ENCODE peak calls at places on chromosomes 2 and 18, in six cellular contexts. A, K, U, J, I and V are unnamed samples.

GRCh38 chr2:223681125-223681524 is 79.0 kb upstream of the SCG2 start:
- DNase-seq in U (peak), K (no peak), I (peak), A (no peak), J (no peak), V (no peak)

GRCh38 chr2:9294764-9295163 is 88.2 kb downstream of the ASAP2 start:
- DNase-seq in A (no peak), U (no peak), J (no peak), K (no peak), I (no peak), V (no peak)

GRCh38 chr18:59719533-59720325 is 22.5 kb upstream of the CCBE1 start:
- DNase-seq in A (no peak), I (no peak), K (no peak), J (peak), U (peak), V (no peak)

GRCh38 chr2:160415991-160416390 is 77.6 kb downstream of the RBMS1 start:
- DNase-seq in K (no peak), J (peak), A (no peak), I (peak), U (peak), V (no peak)

GRCh38 chr2:1728821-1729220 is 15.5 kb downstream of the PXDN start:
- DNase-seq in K (no peak), I (peak), U (no peak), A (no peak), J (no peak), V (no peak)

GRCh38 chr2:27753744-27754588 is 17.6 kb upstream of the MRPL33 start:
- DNase-seq in U (peak), J (peak), I (peak), A (peak), K (peak), V (peak)

GRCh38 chr2:84938194-84938879 is 32.6 kb upstream of the KCMF1 start:
- DNase-seq in J (no peak), U (peak), I (peak), K (peak), A (no peak), V (peak)

GRCh38 chr2:16496426-16497388 is 168.9 kb downstream of the CYRIA start:
- DNase-seq in U (no peak), I (no peak), K (no peak), J (no peak), A (no peak), V (no peak)

GRCh38 chr2:9629222-9630000 is 1.4 kb downstream of the YWHAQ start:
- DNase-seq in K (peak), A (no peak), U (peak), I (peak), J (peak), V (no peak)

GRCh38 chr18:65567372-65567771 is 183.4 kb upstream of the CDH7 start:
- DNase-seq in I (peak), A (no peak), U (no peak), K (no peak), J (no peak), V (no peak)

GRCh38 chr2:67400560-67401464 is 3.7 kb downstream of the ETAA1 start:
- DNase-seq in A (no peak), K (no peak), U (no peak), J (peak), I (peak), V (no peak)

GRCh38 chr2:176527141-176527901 is 258.1 kb downstream of the MTX2 start:
- DNase-seq in A (no peak), J (peak), K (no peak), U (peak), I (no peak), V (no peak)

GRCh38 chr2:57460875-57461274 is 585.7 kb upstream of the VRK2 start:
- DNase-seq in A (no peak), I (no peak), U (no peak), K (no peak), J (no peak), V (no peak)

GRCh38 chr2:182391443-182391842 is 35.4 kb downstream of the PDE1A start:
- DNase-seq in K (no peak), J (no peak), U (no peak), A (no peak), I (no peak), V (no peak)

GRCh38 chr2:169933124-169933711 is 106.0 kb downstream of the UBR3 start:
- DNase-seq in K (peak), A (no peak), J (peak), U (peak), I (peak), V (no peak)

GRCh38 chr2:65999103-65999502 is 435.8 kb upstream of the MEIS1 start:
- DNase-seq in J (no peak), K (no peak), U (no peak), A (no peak), I (no peak), V (no peak)
- TF ChIP-seq CTCF in J (no peak), K (no peak), U (no peak), A (no peak), I (no peak), V (no peak)

GRCh38 chr2:5145801-5146200 is 546.4 kb upstream of the SOX11 start:
- DNase-seq in I (no peak), A (no peak), U (no peak), J (no peak), K (no peak), V (no peak)
- H3K4me3 ChIP-seq in I (no peak), A (no peak), U (no peak), J (no peak), K (no peak), V (no peak)

GRCh38 chr18:11040359-11040758 is 109.0 kb downstream of the PIEZO2 start:
- DNase-seq in I (no peak), J (no peak), A (no peak), K (no peak), U (no peak), V (no peak)

GRCh38 chr18:11042247-11042646 is 107.1 kb downstream of the PIEZO2 start:
- DNase-seq in I (no peak), K (no peak), J (peak), A (no peak), U (no peak), V (peak)

GRCh38 chr18:11043694-11044093 is 105.7 kb downstream of the PIEZO2 start:
- DNase-seq in I (no peak), K (no peak), U (no peak), A (no peak), J (no peak), V (no peak)

GRCh38 chr18:11037841-11038240 is 111.5 kb downstream of the PIEZO2 start:
- DNase-seq in A (no peak), K (no peak), U (no peak), J (no peak), I (no peak), V (no peak)

DNA sequence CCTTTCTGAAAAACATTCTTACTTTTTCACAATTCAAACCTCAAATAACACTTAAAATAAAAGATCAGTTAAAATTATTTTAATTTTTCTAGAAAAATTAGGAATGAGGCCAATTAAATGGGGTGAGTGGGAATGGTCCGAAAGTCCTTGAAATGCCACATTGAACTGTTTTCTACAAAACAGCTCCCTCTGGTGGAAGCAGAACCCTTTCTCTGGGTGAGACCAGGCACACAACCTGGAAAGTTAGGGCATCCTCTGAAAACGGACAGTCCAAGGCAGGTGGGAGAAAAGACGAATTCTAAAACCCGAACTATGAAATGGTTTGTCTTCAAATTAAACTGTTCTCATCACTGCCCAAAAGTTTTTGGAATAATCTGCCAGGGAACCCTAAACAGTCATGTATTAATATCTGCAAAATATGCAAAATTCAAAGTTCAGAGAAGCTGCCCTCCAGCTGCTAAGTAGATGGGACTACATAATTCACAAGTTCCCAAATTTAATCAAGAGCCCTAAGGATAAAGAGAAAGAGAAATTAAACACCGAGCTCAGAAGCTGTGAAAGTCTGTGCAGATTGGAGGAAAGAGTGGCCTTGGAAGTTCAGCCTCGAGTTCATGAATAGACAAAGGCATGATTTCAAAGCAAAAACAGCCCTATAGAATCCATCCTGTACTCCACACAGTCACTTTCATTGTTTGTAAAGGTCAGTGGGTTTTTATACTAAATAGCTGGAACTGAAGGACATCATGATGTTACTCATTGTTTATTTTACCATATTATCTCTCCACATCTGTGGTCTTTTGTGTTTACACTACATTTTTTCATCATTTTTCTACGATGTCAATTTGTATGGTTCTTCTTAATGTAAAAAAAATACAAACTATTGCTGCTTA is 108.3 kb downstream of the PIEZO2 start:
- DNase-seq in A (no peak), U (peak), I (peak), J (peak), K (peak), V (no peak)
- TF ChIP-seq CTCF in A (peak), U (peak), I (peak), J (peak), K (peak), V (peak)

GRCh38 chr2:14910659-14911058 is 278.1 kb downstream of the LRATD1 start:
- DNase-seq in K (no peak), A (no peak), U (no peak), I (no peak), J (no peak), V (no peak)
- H3K4me3 ChIP-seq in K (no peak), A (no peak), U (no peak), I (no peak), J (no peak), V (no peak)